ENCODE peak calls at places on chromosomes 1 and 21, in four cellular contexts. Z, G, N and T are unnamed samples.
A peak's percentile ranks its signal among the peaks of the same experiment; 100 is the strongest.

GRCh38 chr1:87045757-87046422 is 131.5 kb downstream of the HS2ST1 start:
- DNase-seq in G (no peak), Z (no peak), N (no peak), T (no peak)

GRCh38 chr1:212950243-212951057 is at the start of gene VASH2:
- DNase-seq in Z (peak; percentile 91), G (peak; percentile 84), N (peak; percentile 89), T (no peak)

GRCh38 chr1:187092104-187092503 is 263.4 kb downstream of the PLA2G4A start:
- DNase-seq in N (no peak), G (no peak), Z (no peak), T (no peak)

GRCh38 chr1:12206792-12207424 is 22.9 kb upstream of the VPS13D start:
- DNase-seq in Z (no peak), G (no peak), N (no peak), T (no peak)

GRCh38 chr1:13585996-13586395 is 2.4 kb downstream of the PDPN start:
- DNase-seq in G (no peak), N (no peak), Z (no peak), T (no peak)

GRCh38 chr21:30227633-30228404 is 11.9 kb upstream of the CLDN8 start:
- DNase-seq in Z (no peak), G (no peak), N (no peak), T (no peak)

GRCh38 chr1:228372183-228373003 is 34.2 kb downstream of the TRIM11 start:
- DNase-seq in Z (no peak), G (peak; percentile 70), N (no peak), T (peak; percentile 91)

GRCh38 chr1:165851034-165851658 is 23.7 kb downstream of the UCK2 start:
- DNase-seq in Z (no peak), N (no peak), G (no peak), T (no peak)

GRCh38 chr1:151570819-151571218 is 30.7 kb downstream of the TUFT1 start:
- DNase-seq in G (no peak), N (no peak), Z (peak; percentile 22), T (no peak)

GRCh38 chr1:177754607-177755006 is 215.3 kb downstream of the SEC16B start:
- DNase-seq in Z (no peak), N (no peak), G (no peak), T (no peak)

GRCh38 chr1:45892068-45892785 is 88.8 kb downstream of the MAST2 start:
- DNase-seq in G (no peak), N (no peak), Z (no peak), T (no peak)

GRCh38 chr1:182143825-182144661 is 82.5 kb upstream of the ZNF648 start:
- DNase-seq in Z (peak; percentile 88), G (peak; percentile 80), N (peak; percentile 91), T (no peak)

GRCh38 chr1:26278835-26279597 is 870 bp upstream of the SH3BGRL3 start:
- DNase-seq in G (no peak), Z (peak; percentile 87), N (peak; percentile 83), T (no peak)

GRCh38 chr1:244050835-244051444 is at the start of gene ZBTB18:
- DNase-seq in Z (no peak), G (no peak), N (no peak), T (no peak)

GRCh38 chr1:207888647-207889046 is 22.3 kb downstream of the CD34 start:
- DNase-seq in N (no peak), G (no peak), Z (peak; percentile 63), T (no peak)

GRCh38 chr1:55696181-55696580 is 481.0 kb upstream of the USP24 start:
- DNase-seq in N (peak; percentile 79), G (no peak), Z (peak; percentile 88), T (no peak)

GRCh38 chr21:40696246-40696645 is 150.7 kb downstream of the DSCAM start:
- DNase-seq in N (no peak), G (no peak), Z (no peak), T (no peak)

GRCh38 chr1:94383966-94384408 is 34.2 kb upstream of the ABCD3 start:
- DNase-seq in G (no peak), N (no peak), Z (no peak), T (no peak)

GRCh38 chr1:184555665-184556641 is 169.1 kb downstream of the C1orf21 start:
- DNase-seq in N (no peak), Z (no peak), G (no peak), T (no peak)

GRCh38 chr1:43366601-43367025 is 1.2 kb downstream of the ELOVL1 start:
- DNase-seq in N (no peak), G (no peak), Z (no peak), T (no peak)

GRCh38 chr21:26834181-26834945 is 10.8 kb downstream of the ADAMTS1 start:
- DNase-seq in N (no peak), G (no peak), Z (no peak), T (no peak)

GRCh38 chr1:67647036-67647798 is 37.8 kb upstream of the GADD45A start:
- DNase-seq in Z (no peak), G (no peak), N (no peak), T (no peak)

GRCh38 chr1:231590453-231591198 is 36.0 kb upstream of the DISC1 start:
- DNase-seq in G (no peak), Z (no peak), N (no peak), T (no peak)

GRCh38 chr1:54243022-54243421 is 43.1 kb downstream of the MRPL37 start:
- DNase-seq in G (no peak), N (no peak), Z (no peak), T (no peak)

GRCh38 chr1:38564946-38565570 is 294.5 kb downstream of the RRAGC start:
- DNase-seq in N (no peak), Z (no peak), G (no peak), T (no peak)

GRCh38 chr1:235417101-235417697 is 50.0 kb downstream of the TBCE start:
- DNase-seq in G (no peak), Z (peak; percentile 86), N (peak; percentile 76), T (no peak)

GRCh38 chr1:11725616-11726015 is 10.3 kb upstream of the AGTRAP start:
- DNase-seq in Z (no peak), G (no peak), N (no peak), T (no peak)

GRCh38 chr1:178055093-178055492 is 38.8 kb upstream of the RASAL2 start:
- DNase-seq in Z (no peak), N (no peak), G (peak; percentile 78), T (no peak)

GRCh38 chr21:15210235-15210678 is 145.5 kb upstream of the NRIP1 start:
- DNase-seq in Z (peak; percentile 71), N (peak; percentile 72), G (peak; percentile 83), T (no peak)

GRCh38 chr1:164440222-164440621 is 118.8 kb upstream of the PBX1 start:
- DNase-seq in N (no peak), G (no peak), Z (peak; percentile 59), T (no peak)

GRCh38 chr1:65425697-65426096 is 5.2 kb downstream of the LEPR start:
- DNase-seq in N (no peak), Z (no peak), G (no peak), T (no peak)

GRCh38 chr21:17929514-17929913 is 110.4 kb upstream of the C21orf91 start:
- DNase-seq in N (no peak), G (no peak), Z (no peak), T (no peak)

GRCh38 chr1:180168786-180169640 is 14.3 kb downstream of the QSOX1 start:
- DNase-seq in N (no peak), Z (no peak), G (peak; percentile 78), T (no peak)

GRCh38 chr1:150562384-150563339 is 13.5 kb downstream of the ADAMTSL4 start:
- DNase-seq in Z (peak; percentile 76), N (no peak), G (no peak), T (no peak)

GRCh38 chr1:168086438-168086837 is 50.3 kb downstream of the GPR161 start:
- DNase-seq in Z (peak; percentile 49), G (no peak), N (no peak), T (no peak)

GRCh38 chr21:36079010-36079649 is 9.3 kb downstream of the CBR1 start:
- DNase-seq in N (no peak), G (peak; percentile 75), Z (no peak), T (no peak)

GRCh38 chr1:156014829-156015228 is 5.9 kb downstream of the SSR2 start:
- DNase-seq in G (no peak), N (no peak), Z (no peak), T (no peak)
- TF ChIP-seq CTCF in G (no peak), N (no peak), Z (no peak), T (no peak)

GRCh38 chr1:153400244-153400643 is 9.4 kb upstream of the S100A8 start:
- DNase-seq in G (no peak), Z (no peak), N (peak; percentile 36), T (no peak)
- TF ChIP-seq CTCF in G (no peak), Z (peak; percentile 8), N (no peak), T (no peak)

GRCh38 chr1:248152056-248152827 is 7.3 kb downstream of the OR2M5 start:
- DNase-seq in Z (no peak), G (no peak), N (no peak), T (no peak)
- TF ChIP-seq CTCF in Z (no peak), G (no peak), N (no peak), T (no peak)

DNA sequence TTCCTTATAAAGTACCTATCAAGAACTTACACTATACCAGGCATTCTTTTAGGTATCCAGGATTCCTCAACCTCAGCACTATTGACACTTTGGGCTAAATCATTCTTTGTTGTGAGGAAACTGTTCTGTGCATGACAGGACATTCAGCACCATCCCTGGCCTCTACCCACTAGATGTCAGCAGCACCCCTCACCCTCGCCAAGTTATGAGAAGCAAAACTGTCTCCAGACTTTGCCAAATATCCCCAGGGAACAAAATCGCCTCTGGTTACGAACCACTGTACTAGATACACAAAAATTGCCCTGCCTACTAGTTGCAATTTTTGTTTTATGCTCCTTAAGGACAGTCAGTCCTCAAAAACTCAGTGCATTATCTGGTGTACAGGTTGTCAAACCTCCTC is 35.7 kb downstream of the PALMD start:
- DNase-seq in N (no peak), Z (no peak), G (no peak), T (no peak)
- TF ChIP-seq CTCF in N (peak; percentile 29), Z (no peak), G (no peak), T (peak; percentile 63)

GRCh38 chr1:92961131-92961895 is at the start of gene DIPK1A:
- DNase-seq in G (peak; percentile 89), N (peak; percentile 63), Z (peak; percentile 89), T (no peak)
- TF ChIP-seq CTCF in G (no peak), N (no peak), Z (no peak), T (peak; percentile 51)

GRCh38 chr1:33762962-33763361 is 100.9 kb upstream of the HMGB4 start:
- DNase-seq in Z (no peak), N (no peak), G (no peak), T (no peak)

GRCh38 chr1:33763406-33763805 is 100.5 kb upstream of the HMGB4 start:
- DNase-seq in G (no peak), Z (peak; percentile 43), N (no peak), T (no peak)

GRCh38 chr1:33764149-33764548 is 99.7 kb upstream of the HMGB4 start:
- DNase-seq in G (no peak), Z (peak; percentile 39), N (no peak), T (no peak)

GRCh38 chr1:33758698-33759097 is 105.2 kb upstream of the HMGB4 start:
- DNase-seq in Z (peak; percentile 73), N (peak; percentile 61), G (no peak), T (no peak)

GRCh38 chr1:33762099-33762830 is 101.6 kb upstream of the HMGB4 start:
- DNase-seq in Z (peak; percentile 66), G (no peak), N (no peak), T (no peak)
- TF ChIP-seq CTCF in Z (no peak), G (no peak), N (no peak), T (no peak)

GRCh38 chr1:40310983-40311642 is 6.0 kb downstream of the COL9A2 start:
- DNase-seq in N (no peak), Z (no peak), G (no peak), T (no peak)
- TF ChIP-seq CTCF in N (no peak), Z (no peak), G (no peak), T (no peak)

GRCh38 chr1:101043776-101044175 is 18.2 kb upstream of the DPH5 start:
- DNase-seq in Z (no peak), G (no peak), N (no peak), T (no peak)
- TF ChIP-seq CTCF in Z (no peak), G (no peak), N (peak; percentile 53), T (peak; percentile 9)